ENCODE peak calls at places on chromosomes 12 and 14, in four cellular contexts. Z is GM12878, D is HepG2, V is SK-N-SH. I is an unnamed sample.

GRCh38 chr14:29458547-29458946 is 469.1 kb downstream of the PRKD1 start:
- DNase-seq in Z (no peak), D (no peak), V (no peak), I (no peak)

GRCh38 chr14:49879683-49880204 is 13.1 kb upstream of the ARF6 start:
- DNase-seq in D (peak; percentile 80), Z (no peak), V (peak; percentile 65), I (peak; percentile 89)

GRCh38 chr14:50023671-50024490 is 92.5 kb downstream of the VCPKMT start:
- DNase-seq in D (no peak), Z (no peak), V (no peak), I (peak; percentile 34)

GRCh38 chr12:117023998-117024960 is 74.9 kb downstream of the TESC start:
- DNase-seq in Z (no peak), D (no peak), V (no peak), I (no peak)

GRCh38 chr14:51855234-51855633 is 5.2 kb upstream of the GNG2 start:
- DNase-seq in D (no peak), Z (no peak), V (no peak), I (no peak)

GRCh38 chr12:104376650-104377506 is 73.3 kb downstream of the EID3 start:
- DNase-seq in Z (no peak), V (no peak), D (no peak), I (peak; percentile 31)

GRCh38 chr12:96402061-96402460 is 1.8 kb upstream of the CDK17 start:
- DNase-seq in V (no peak), D (no peak), Z (no peak), I (no peak)

GRCh38 chr12:79681008-79681590 is 9.7 kb downstream of the PAWR start:
- DNase-seq in V (no peak), D (no peak), Z (no peak), I (no peak)

GRCh38 chr12:92340441-92341332 is 195.0 kb upstream of the BTG1 start:
- DNase-seq in D (no peak), V (peak; percentile 24), Z (no peak), I (no peak)

GRCh38 chr12:116635487-116635886 is 76.3 kb downstream of the MAP1LC3B2 start:
- DNase-seq in D (no peak), V (no peak), Z (no peak), I (no peak)

GRCh38 chr12:2650261-2651060 is 144.3 kb upstream of the FKBP4 start:
- DNase-seq in V (no peak), Z (no peak), D (no peak), I (no peak)

GRCh38 chr14:85528080-85528881 is 1.7 kb upstream of the FLRT2 start:
- DNase-seq in V (no peak), Z (no peak), D (peak; percentile 41), I (peak; percentile 93)

GRCh38 chr14:34179723-34180122 is 228.8 kb upstream of the EGLN3 start:
- DNase-seq in Z (no peak), V (no peak), D (no peak), I (no peak)

GRCh38 chr14:33539918-33540357 is 410.9 kb downstream of the EGLN3 start:
- DNase-seq in D (no peak), V (no peak), Z (peak; percentile 20), I (no peak)

GRCh38 chr12:124032265-124032886 is 59.4 kb downstream of the ZNF664 start:
- DNase-seq in Z (no peak), V (peak; percentile 83), D (peak; percentile 36), I (peak; percentile 89)

GRCh38 chr14:90275455-90275814 is 19.1 kb downstream of the PSMC1 start:
- DNase-seq in D (no peak), Z (no peak), V (no peak), I (no peak)

GRCh38 chr12:31479516-31480210 is 111.3 kb downstream of the DENND5B start:
- DNase-seq in D (no peak), V (no peak), Z (no peak), I (no peak)

GRCh38 chr14:21521526-21521925 is 4.6 kb downstream of the SALL2 start:
- DNase-seq in V (no peak), D (no peak), Z (no peak), I (no peak)

GRCh38 chr14:20327005-20327869 is 5.8 kb downstream of the CCNB1IP1 start:
- DNase-seq in V (peak; percentile 55), Z (peak; percentile 35), D (peak; percentile 79), I (peak; percentile 74)

GRCh38 chr14:97832734-97833133 is 1035.6 kb downstream of the VRK1 start:
- DNase-seq in V (no peak), Z (no peak), D (no peak), I (no peak)

GRCh38 chr14:24095196-24096068 is 1.3 kb downstream of the PCK2 start:
- DNase-seq in V (peak; percentile 78), D (peak; percentile 100), Z (peak; percentile 92), I (no peak)

GRCh38 chr12:117607778-117608177 is 246.4 kb upstream of the NOS1 start:
- DNase-seq in Z (no peak), V (no peak), D (no peak), I (no peak)

GRCh38 chr14:99026471-99026870 is 245.5 kb downstream of the BCL11B start:
- DNase-seq in V (no peak), D (no peak), Z (no peak), I (no peak)

GRCh38 chr14:53613404-53614253 is 343.0 kb downstream of the BMP4 start:
- DNase-seq in D (peak; percentile 100), V (no peak), Z (peak; percentile 98), I (peak; percentile 97)

GRCh38 chr12:32544893-32545292 is 134.2 kb upstream of the DNM1L start:
- DNase-seq in Z (no peak), V (no peak), D (no peak), I (no peak)

GRCh38 chr12:76031081-76031413 is 529 bp downstream of the PHLDA1 start:
- DNase-seq in D (no peak), Z (no peak), V (no peak), I (no peak)

GRCh38 chr12:28023156-28023887 is 50.8 kb upstream of the PTHLH start:
- DNase-seq in Z (no peak), V (no peak), D (peak; percentile 20), I (no peak)

GRCh38 chr12:51867796-51868428 is 19.4 kb upstream of the FIGNL2 start:
- DNase-seq in D (no peak), V (no peak), Z (no peak), I (no peak)

GRCh38 chr12:88299567-88300101 is 157.5 kb downstream of the TMTC3 start:
- DNase-seq in D (no peak), Z (peak; percentile 91), V (no peak), I (peak; percentile 96)

GRCh38 chr14:74684444-74684843 is 28.4 kb downstream of the AREL1 start:
- DNase-seq in D (no peak), V (no peak), Z (peak; percentile 36), I (no peak)

GRCh38 chr12:112796067-112796466 is 4.5 kb downstream of the RPH3A start:
- DNase-seq in V (no peak), D (no peak), Z (no peak), I (no peak)

GRCh38 chr12:131833896-131834641 is 5.9 kb downstream of the MMP17 start:
- DNase-seq in D (no peak), V (peak; percentile 87), Z (no peak), I (peak; percentile 73)
- TF ChIP-seq PBX3 in D (no peak), V (no peak), Z (no peak), I (no peak)

GRCh38 chr12:131375972-131376345 is 334.9 kb upstream of the SFSWAP start:
- DNase-seq in V (no peak), Z (no peak), D (no peak), I (no peak)

GRCh38 chr12:131378176-131378842 is 332.6 kb upstream of the SFSWAP start:
- DNase-seq in D (no peak), V (no peak), Z (no peak), I (no peak)

GRCh38 chr12:131371580-131372475 is 339.1 kb upstream of the SFSWAP start:
- DNase-seq in D (no peak), V (no peak), Z (no peak), I (no peak)

GRCh38 chr12:131372706-131373195 is 338.1 kb upstream of the SFSWAP start:
- DNase-seq in D (no peak), Z (no peak), V (no peak), I (no peak)

GRCh38 chr12:131375261-131375971 is 335.5 kb upstream of the SFSWAP start:
- DNase-seq in D (no peak), Z (no peak), V (no peak), I (no peak)
- TF ChIP-seq RFX5 in D (no peak), Z (no peak), V (no peak), I (no peak)

GRCh38 chr12:68515793-68516192 is 94.9 kb upstream of the RAP1B start:
- DNase-seq in V (no peak), Z (no peak), D (no peak), I (no peak)

GRCh38 chr12:68521848-68522502 is 88.7 kb upstream of the RAP1B start:
- DNase-seq in D (no peak), V (no peak), Z (no peak), I (no peak)

GRCh38 chr12:68521321-68521839 is 89.3 kb upstream of the RAP1B start:
- DNase-seq in D (no peak), Z (no peak), V (peak; percentile 27), I (peak; percentile 28)
- TF ChIP-seq PBX3 in D (no peak), Z (no peak), V (peak; percentile 68), I (no peak)

DNA sequence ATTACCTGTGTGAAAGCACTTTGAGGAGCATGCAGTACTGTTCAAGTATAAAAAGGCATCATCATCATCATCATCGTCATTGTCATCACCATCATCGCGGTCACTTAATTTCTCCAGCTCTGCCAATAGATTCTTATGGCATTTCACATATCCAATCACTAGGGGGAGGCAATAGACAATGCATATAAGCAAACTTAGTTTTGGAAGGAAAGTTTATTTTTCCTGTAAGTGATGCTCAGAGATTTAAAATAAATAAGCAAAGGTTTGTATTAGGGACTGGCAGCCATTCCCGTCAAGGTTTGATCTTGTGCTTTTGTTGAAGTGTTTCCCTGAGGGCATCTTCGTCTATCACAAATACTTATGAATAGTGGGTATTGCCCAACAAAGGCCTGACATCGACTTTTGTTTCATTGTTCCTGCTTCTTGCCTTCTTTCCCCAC is 127.4 kb downstream of the KTN1 start:
- DNase-seq in V (no peak), D (peak; percentile 31), Z (no peak), I (peak; percentile 61)
- TF ChIP-seq RFX5 in V (no peak), D (no peak), Z (no peak), I (no peak)

GRCh38 chr14:106268013-106268727 is 741.8 kb downstream of the TMEM121 start:
- DNase-seq in D (no peak), V (peak; percentile 26), Z (no peak), I (no peak)
- TF ChIP-seq PBX3 in D (no peak), V (no peak), Z (no peak), I (no peak)